ENCODE peak calls at places on chromosomes 5 and 9, in eight cellular contexts. One of them, this sample, is unnamed.

GRCh38 chr9:37602817-37603216 is 10.4 kb upstream of the TOMM5 start:
- DNase-seq in HL-60: no peak
- DNase-seq in SK-N-SH: no peak
- DNase-seq in endothelial cell of umbilical vein: no peak
- DNase-seq in Panc1: no peak
- DNase-seq in HCT116: no peak
- DNase-seq in H1: no peak
- DNase-seq in stomach: peak
- DNase-seq in this sample: no peak

GRCh38 chr9:69425402-69425801 is 100.4 kb downstream of the ENTREP1 start:
- DNase-seq in SK-N-SH: no peak
- DNase-seq in Panc1: no peak
- DNase-seq in H1: no peak
- DNase-seq in HCT116: no peak
- DNase-seq in endothelial cell of umbilical vein: no peak
- DNase-seq in stomach: no peak
- DNase-seq in HL-60: no peak
- DNase-seq in this sample: no peak

GRCh38 chr5:12162863-12163262 is 258.6 kb upstream of the CTNND2 start:
- DNase-seq in SK-N-SH: no peak
- DNase-seq in H1: no peak
- DNase-seq in HCT116: no peak
- DNase-seq in stomach: no peak
- DNase-seq in HL-60: no peak
- DNase-seq in endothelial cell of umbilical vein: no peak
- DNase-seq in Panc1: no peak
- DNase-seq in this sample: no peak

GRCh38 chr9:2622361-2623045 is 916 bp downstream of the VLDLR start:
- DNase-seq in SK-N-SH: peak
- DNase-seq in HL-60: peak
- DNase-seq in endothelial cell of umbilical vein: peak
- DNase-seq in stomach: peak
- DNase-seq in Panc1: no peak
- DNase-seq in H1: no peak
- DNase-seq in HCT116: no peak
- DNase-seq in this sample: peak

GRCh38 chr5:98664736-98665135 is 108.7 kb upstream of the RGMB start:
- DNase-seq in endothelial cell of umbilical vein: no peak
- DNase-seq in SK-N-SH: no peak
- DNase-seq in HL-60: no peak
- DNase-seq in Panc1: no peak
- DNase-seq in H1: no peak
- DNase-seq in stomach: no peak
- DNase-seq in HCT116: no peak
- DNase-seq in this sample: no peak

GRCh38 chr5:113099822-113100221 is 123.2 kb downstream of the DCP2 start:
- DNase-seq in stomach: no peak
- DNase-seq in Panc1: no peak
- DNase-seq in H1: no peak
- DNase-seq in SK-N-SH: no peak
- DNase-seq in HL-60: no peak
- DNase-seq in endothelial cell of umbilical vein: no peak
- DNase-seq in HCT116: no peak
- DNase-seq in this sample: no peak

GRCh38 chr5:168916852-168917251 is 337.7 kb upstream of the PANK3 start:
- DNase-seq in SK-N-SH: no peak
- DNase-seq in H1: no peak
- DNase-seq in HCT116: no peak
- DNase-seq in HL-60: no peak
- DNase-seq in stomach: no peak
- DNase-seq in Panc1: no peak
- DNase-seq in endothelial cell of umbilical vein: no peak
- DNase-seq in this sample: no peak

GRCh38 chr9:116081437-116082110 is 72.0 kb upstream of the PAPPA start:
- DNase-seq in endothelial cell of umbilical vein: no peak
- DNase-seq in SK-N-SH: no peak
- DNase-seq in Panc1: no peak
- DNase-seq in H1: no peak
- DNase-seq in HL-60: no peak
- DNase-seq in HCT116: no peak
- DNase-seq in stomach: no peak
- DNase-seq in this sample: no peak

GRCh38 chr9:4506490-4506889 is 16.2 kb downstream of the SLC1A1 start:
- DNase-seq in Panc1: no peak
- DNase-seq in HL-60: no peak
- DNase-seq in HCT116: no peak
- DNase-seq in endothelial cell of umbilical vein: no peak
- DNase-seq in H1: no peak
- DNase-seq in stomach: no peak
- DNase-seq in SK-N-SH: no peak
- DNase-seq in this sample: no peak

GRCh38 chr9:131869312-131869711 is 129.4 kb upstream of the RAPGEF1 start:
- DNase-seq in stomach: no peak
- DNase-seq in Panc1: no peak
- DNase-seq in HL-60: no peak
- DNase-seq in endothelial cell of umbilical vein: no peak
- DNase-seq in HCT116: no peak
- DNase-seq in SK-N-SH: peak
- DNase-seq in H1: no peak
- DNase-seq in this sample: no peak

GRCh38 chr9:83219924-83220438 is 157.0 kb upstream of the RASEF start:
- DNase-seq in HCT116: no peak
- DNase-seq in stomach: no peak
- DNase-seq in Panc1: no peak
- DNase-seq in H1: no peak
- DNase-seq in SK-N-SH: no peak
- DNase-seq in HL-60: no peak
- DNase-seq in endothelial cell of umbilical vein: no peak
- DNase-seq in this sample: no peak

GRCh38 chr5:9335269-9335668 is 210.6 kb downstream of the SEMA5A start:
- DNase-seq in endothelial cell of umbilical vein: no peak
- DNase-seq in HL-60: no peak
- DNase-seq in stomach: no peak
- DNase-seq in SK-N-SH: no peak
- DNase-seq in Panc1: no peak
- DNase-seq in H1: no peak
- DNase-seq in HCT116: no peak
- DNase-seq in this sample: no peak

GRCh38 chr5:56735845-56736641 is 79.3 kb upstream of the MAP3K1 start:
- DNase-seq in Panc1: no peak
- DNase-seq in endothelial cell of umbilical vein: no peak
- DNase-seq in HCT116: no peak
- DNase-seq in H1: no peak
- DNase-seq in stomach: no peak
- DNase-seq in SK-N-SH: no peak
- DNase-seq in HL-60: peak
- DNase-seq in this sample: no peak

GRCh38 chr9:5870691-5871090 is 20.0 kb upstream of the MLANA start:
- DNase-seq in stomach: peak
- DNase-seq in SK-N-SH: no peak
- DNase-seq in HL-60: no peak
- DNase-seq in HCT116: no peak
- DNase-seq in endothelial cell of umbilical vein: peak
- DNase-seq in Panc1: no peak
- DNase-seq in H1: no peak
- DNase-seq in this sample: no peak

GRCh38 chr9:120043448-120043847 is 536.5 kb downstream of the CDK5RAP2 start:
- DNase-seq in stomach: no peak
- DNase-seq in HCT116: no peak
- DNase-seq in endothelial cell of umbilical vein: no peak
- DNase-seq in HL-60: no peak
- DNase-seq in H1: no peak
- DNase-seq in SK-N-SH: no peak
- DNase-seq in Panc1: no peak
- DNase-seq in this sample: no peak

GRCh38 chr5:38634961-38635369 is 78.5 kb upstream of the LIFR start:
- DNase-seq in HCT116: no peak
- DNase-seq in SK-N-SH: no peak
- DNase-seq in HL-60: no peak
- DNase-seq in stomach: no peak
- DNase-seq in H1: no peak
- DNase-seq in Panc1: no peak
- DNase-seq in endothelial cell of umbilical vein: no peak
- DNase-seq in this sample: no peak

GRCh38 chr5:97094579-97095317 is 47.7 kb downstream of the LIX1 start:
- DNase-seq in endothelial cell of umbilical vein: no peak
- DNase-seq in stomach: no peak
- DNase-seq in HL-60: no peak
- DNase-seq in H1: no peak
- DNase-seq in HCT116: no peak
- DNase-seq in SK-N-SH: no peak
- DNase-seq in Panc1: no peak
- DNase-seq in this sample: peak

GRCh38 chr5:75265731-75266130 is 29.1 kb upstream of the ANKRD31 start:
- DNase-seq in H1: no peak
- DNase-seq in Panc1: peak
- DNase-seq in stomach: no peak
- DNase-seq in endothelial cell of umbilical vein: peak
- DNase-seq in HL-60: no peak
- DNase-seq in HCT116: peak
- DNase-seq in SK-N-SH: peak
- DNase-seq in this sample: no peak

DNA sequence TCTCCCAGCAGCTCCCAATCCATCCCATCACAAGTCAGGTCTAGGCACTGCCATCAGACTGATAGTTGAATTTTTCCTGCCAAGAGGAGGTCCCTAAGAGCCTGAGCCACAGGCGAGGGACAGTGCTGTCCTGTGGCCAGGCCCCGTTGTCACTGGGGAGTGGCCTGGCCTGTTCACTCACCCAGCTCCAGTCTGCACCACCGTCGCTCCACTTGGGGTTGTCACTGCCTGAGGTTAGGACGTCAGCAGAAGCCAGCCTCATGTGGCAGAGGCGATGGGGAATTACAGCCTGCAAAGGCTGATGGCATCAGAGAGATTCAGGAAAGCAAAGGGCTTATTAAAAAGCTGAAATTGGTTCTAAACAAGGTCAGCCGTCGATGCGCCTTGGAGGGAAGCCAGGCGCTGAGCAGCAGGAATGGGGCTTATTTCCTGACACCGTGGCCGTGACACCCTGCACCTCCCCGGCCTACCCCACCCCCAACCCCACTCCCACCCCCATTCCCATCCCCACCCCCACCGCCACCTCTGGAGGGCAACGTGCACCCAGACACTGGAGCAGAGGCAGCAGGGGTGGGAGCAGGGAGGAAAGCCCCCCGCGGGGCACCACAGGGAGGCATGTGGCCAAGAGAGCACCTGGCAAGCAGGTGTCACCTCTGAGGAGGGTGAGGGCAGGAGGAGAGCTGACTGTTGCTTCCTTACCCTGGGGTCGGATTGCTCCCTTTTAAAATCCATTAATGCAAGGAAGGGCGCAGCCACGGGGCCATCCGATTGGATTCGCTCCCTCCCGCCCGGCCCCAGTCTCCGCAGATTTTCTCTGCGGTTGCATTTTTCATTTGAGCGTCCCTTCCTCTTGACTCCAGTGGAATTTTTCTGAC is 3.1 kb upstream of the DBH start:
- DNase-seq in HCT116: no peak
- DNase-seq in stomach: no peak
- DNase-seq in SK-N-SH: peak
- DNase-seq in HL-60: no peak
- DNase-seq in Panc1: no peak
- DNase-seq in endothelial cell of umbilical vein: no peak
- DNase-seq in H1: no peak
- DNase-seq in this sample: no peak
- TF ChIP-seq POLR2AphosphoS5 in HCT116: no peak
- TF ChIP-seq POLR2AphosphoS5 in stomach: no peak
- TF ChIP-seq POLR2AphosphoS5 in SK-N-SH: no peak
- TF ChIP-seq POLR2AphosphoS5 in HL-60: no peak
- TF ChIP-seq POLR2AphosphoS5 in Panc1: no peak
- TF ChIP-seq POLR2AphosphoS5 in endothelial cell of umbilical vein: no peak
- TF ChIP-seq POLR2AphosphoS5 in H1: no peak
- TF ChIP-seq POLR2AphosphoS5 in this sample: no peak

GRCh38 chr9:79535534-79535933 is 36.2 kb upstream of the TLE4 start:
- DNase-seq in stomach: no peak
- DNase-seq in HL-60: no peak
- DNase-seq in Panc1: no peak
- DNase-seq in H1: no peak
- DNase-seq in SK-N-SH: no peak
- DNase-seq in HCT116: no peak
- DNase-seq in endothelial cell of umbilical vein: no peak
- DNase-seq in this sample: peak
- H3K27ac ChIP-seq in stomach: no peak
- H3K27ac ChIP-seq in HL-60: no peak
- H3K27ac ChIP-seq in Panc1: no peak
- H3K27ac ChIP-seq in H1: no peak
- H3K27ac ChIP-seq in SK-N-SH: no peak
- H3K27ac ChIP-seq in HCT116: no peak
- H3K27ac ChIP-seq in endothelial cell of umbilical vein: no peak
- H3K27ac ChIP-seq in this sample: no peak

DNA sequence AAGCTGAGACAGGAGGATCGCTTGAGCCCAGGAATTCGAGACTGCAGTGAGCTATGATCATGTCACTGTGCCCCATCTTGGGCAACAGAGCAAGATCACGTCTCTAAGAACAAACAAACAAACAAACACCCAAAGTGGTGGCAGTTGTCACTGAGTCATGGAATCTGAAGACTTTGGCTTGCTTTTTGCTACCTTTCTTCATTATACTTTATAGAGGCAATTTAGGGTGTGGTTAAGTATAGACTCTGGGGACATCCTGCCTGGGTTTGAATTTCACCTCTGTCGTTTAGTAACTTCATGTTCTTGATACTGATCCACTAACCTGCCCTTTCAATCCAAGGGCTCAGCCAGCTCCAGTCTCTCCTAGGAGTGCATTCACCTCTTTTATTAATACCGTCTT is 13.0 kb upstream of the HOMER1 start:
- DNase-seq in H1: no peak
- DNase-seq in HL-60: no peak
- DNase-seq in stomach: no peak
- DNase-seq in HCT116: no peak
- DNase-seq in Panc1: no peak
- DNase-seq in SK-N-SH: no peak
- DNase-seq in endothelial cell of umbilical vein: no peak
- DNase-seq in this sample: no peak
- H3K4me3 ChIP-seq in H1: no peak
- H3K4me3 ChIP-seq in HL-60: no peak
- H3K4me3 ChIP-seq in stomach: no peak
- H3K4me3 ChIP-seq in HCT116: no peak
- H3K4me3 ChIP-seq in Panc1: no peak
- H3K4me3 ChIP-seq in SK-N-SH: no peak
- H3K4me3 ChIP-seq in endothelial cell of umbilical vein: no peak
- H3K4me3 ChIP-seq in this sample: no peak

DNA sequence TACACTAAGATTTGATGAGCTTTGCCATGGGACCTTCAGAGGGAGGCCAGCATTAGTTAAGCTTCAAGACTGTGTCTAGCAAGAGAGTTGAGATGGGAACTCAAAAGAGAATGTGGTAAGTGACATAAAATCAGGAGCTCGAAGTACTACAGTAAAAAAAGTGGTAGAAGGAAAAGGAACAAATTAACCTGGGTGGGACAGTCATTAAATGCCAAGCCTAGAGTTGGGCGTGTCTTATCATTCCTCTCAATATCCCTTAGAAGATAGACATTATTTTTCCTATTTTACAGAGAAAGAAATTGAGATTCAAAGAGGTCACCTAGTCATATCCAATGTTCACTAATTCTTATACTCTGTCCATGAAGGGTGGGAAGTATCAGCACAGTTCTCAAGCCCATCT is 3.3 kb upstream of the TXN start:
- DNase-seq in Panc1: no peak
- DNase-seq in stomach: no peak
- DNase-seq in endothelial cell of umbilical vein: no peak
- DNase-seq in SK-N-SH: no peak
- DNase-seq in HCT116: no peak
- DNase-seq in HL-60: no peak
- DNase-seq in H1: no peak
- DNase-seq in this sample: no peak
- TF ChIP-seq POLR2AphosphoS5 in Panc1: no peak
- TF ChIP-seq POLR2AphosphoS5 in stomach: no peak
- TF ChIP-seq POLR2AphosphoS5 in endothelial cell of umbilical vein: no peak
- TF ChIP-seq POLR2AphosphoS5 in SK-N-SH: no peak
- TF ChIP-seq POLR2AphosphoS5 in HCT116: no peak
- TF ChIP-seq POLR2AphosphoS5 in HL-60: no peak
- TF ChIP-seq POLR2AphosphoS5 in H1: no peak
- TF ChIP-seq POLR2AphosphoS5 in this sample: no peak

This sample was measured in esophagus muscularis mucosa.